ENCODE peak calls at places on chromosome 6, in four cellular contexts. One of them, this sample, is unnamed.

GRCh38 chr6:53906842-53907241 is 112.0 kb downstream of the LRRC1 start:
- DNase-seq in endothelial cell of umbilical vein: no peak
- DNase-seq in GM12865: no peak
- DNase-seq in right lobe of liver: no peak
- DNase-seq in this sample: no peak

GRCh38 chr6:7269816-7270215 is 43.2 kb downstream of the SSR1 start:
- DNase-seq in endothelial cell of umbilical vein: no peak
- DNase-seq in GM12865: no peak
- DNase-seq in right lobe of liver: peak; percentile 21
- DNase-seq in this sample: no peak

GRCh38 chr6:20334334-20334733 is 67.3 kb upstream of the E2F3 start:
- DNase-seq in endothelial cell of umbilical vein: no peak
- DNase-seq in GM12865: no peak
- DNase-seq in right lobe of liver: no peak
- DNase-seq in this sample: no peak

GRCh38 chr6:46719099-46719498 is 16.1 kb downstream of the PLA2G7 start:
- DNase-seq in endothelial cell of umbilical vein: no peak
- DNase-seq in GM12865: no peak
- DNase-seq in right lobe of liver: no peak
- DNase-seq in this sample: no peak

GRCh38 chr6:7196019-7196402 is 88.2 kb downstream of the RREB1 start:
- DNase-seq in endothelial cell of umbilical vein: no peak
- DNase-seq in GM12865: no peak
- DNase-seq in right lobe of liver: no peak
- DNase-seq in this sample: no peak

GRCh38 chr6:43355862-43356590 is 13.4 kb downstream of the ZNF318 start:
- DNase-seq in endothelial cell of umbilical vein: peak; percentile 24
- DNase-seq in GM12865: no peak
- DNase-seq in right lobe of liver: no peak
- DNase-seq in this sample: no peak

GRCh38 chr6:27145731-27146455 is 101.6 kb upstream of the PRSS16 start:
- DNase-seq in endothelial cell of umbilical vein: peak; percentile 79
- DNase-seq in GM12865: peak; percentile 95
- DNase-seq in right lobe of liver: peak; percentile 74
- DNase-seq in this sample: peak; percentile 79

GRCh38 chr6:141874930-141875602 is 257.7 kb upstream of the GJE1 start:
- DNase-seq in endothelial cell of umbilical vein: no peak
- DNase-seq in GM12865: no peak
- DNase-seq in right lobe of liver: peak; percentile 49
- DNase-seq in this sample: no peak

DNA sequence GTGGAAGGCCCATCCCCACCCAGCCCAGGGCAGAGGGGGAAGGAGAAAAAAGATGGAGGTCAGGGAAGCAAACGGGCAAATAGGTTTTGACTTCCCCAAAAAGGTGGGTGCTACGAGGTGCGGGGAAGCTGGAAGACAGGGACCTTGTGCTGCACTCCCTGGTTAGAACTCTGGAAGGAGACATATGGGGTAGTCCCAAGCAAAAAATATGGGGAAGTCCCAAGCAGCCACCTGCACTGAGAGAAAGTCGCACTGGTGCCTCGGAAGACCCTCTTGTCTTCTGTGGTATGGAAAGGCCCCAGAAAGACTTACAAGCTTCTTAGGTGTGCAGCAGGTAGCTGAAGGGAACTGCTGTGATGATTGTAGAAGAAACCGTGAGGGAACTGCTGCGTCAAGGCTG is 93.8 kb upstream of the CEP85L start:
- DNase-seq in endothelial cell of umbilical vein: no peak
- DNase-seq in GM12865: no peak
- DNase-seq in right lobe of liver: no peak
- DNase-seq in this sample: no peak
- TF ChIP-seq CTCF in endothelial cell of umbilical vein: no peak
- TF ChIP-seq CTCF in GM12865: no peak
- TF ChIP-seq CTCF in right lobe of liver: no peak
- TF ChIP-seq CTCF in this sample: no peak

GRCh38 chr6:114354482-114354881 is 11.7 kb upstream of the HS3ST5 start:
- DNase-seq in endothelial cell of umbilical vein: no peak
- DNase-seq in GM12865: no peak
- DNase-seq in right lobe of liver: no peak
- DNase-seq in this sample: no peak
- TF ChIP-seq CTCF in endothelial cell of umbilical vein: no peak
- TF ChIP-seq CTCF in GM12865: no peak
- TF ChIP-seq CTCF in right lobe of liver: no peak
- TF ChIP-seq CTCF in this sample: no peak

DNA sequence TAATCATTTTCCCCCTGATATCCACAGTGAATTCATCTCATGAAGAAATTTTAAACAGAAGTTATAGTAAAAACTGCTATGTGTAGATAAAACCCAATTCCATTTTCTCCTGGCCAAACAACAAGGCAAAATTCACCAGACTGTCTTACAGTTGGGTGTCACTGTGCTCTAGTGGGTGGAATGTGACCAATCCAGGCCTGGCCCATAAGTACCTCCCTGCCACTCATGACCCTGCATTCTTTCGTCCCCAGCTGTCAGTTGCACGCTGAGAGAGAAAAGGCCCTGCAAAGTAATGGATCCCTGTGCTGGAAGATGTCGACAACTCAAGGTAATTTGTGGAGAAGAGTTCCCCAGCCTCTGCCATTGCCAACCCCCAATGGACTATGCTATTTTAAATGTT is 92.7 kb upstream of the NRSN1 start:
- DNase-seq in endothelial cell of umbilical vein: no peak
- DNase-seq in GM12865: no peak
- DNase-seq in right lobe of liver: no peak
- DNase-seq in this sample: no peak
- TF ChIP-seq CTCF in endothelial cell of umbilical vein: no peak
- TF ChIP-seq CTCF in GM12865: no peak
- TF ChIP-seq CTCF in right lobe of liver: no peak
- TF ChIP-seq CTCF in this sample: no peak

DNA sequence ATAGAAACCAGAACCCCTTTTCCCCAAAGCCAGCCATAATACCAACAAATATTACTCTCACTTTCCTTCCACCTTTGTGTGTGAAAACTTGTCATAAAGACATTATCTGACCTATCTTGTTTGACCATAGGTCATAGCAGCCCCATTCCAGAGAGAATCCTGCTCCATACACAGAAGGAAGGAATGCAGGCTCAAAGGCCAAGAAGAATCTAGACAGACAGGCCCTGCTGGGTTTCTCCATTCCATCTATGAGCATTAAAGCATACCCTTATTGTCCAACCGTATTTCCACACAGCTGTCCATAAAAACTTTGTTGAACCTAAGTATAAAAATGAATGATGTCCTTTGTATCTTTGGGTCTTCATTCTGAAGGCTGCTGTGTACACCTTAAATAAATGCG is 40.7 kb upstream of the KCNK5 start:
- DNase-seq in endothelial cell of umbilical vein: no peak
- DNase-seq in GM12865: no peak
- DNase-seq in right lobe of liver: no peak
- DNase-seq in this sample: no peak
- TF ChIP-seq CTCF in endothelial cell of umbilical vein: no peak
- TF ChIP-seq CTCF in GM12865: no peak
- TF ChIP-seq CTCF in right lobe of liver: no peak
- TF ChIP-seq CTCF in this sample: no peak

DNA sequence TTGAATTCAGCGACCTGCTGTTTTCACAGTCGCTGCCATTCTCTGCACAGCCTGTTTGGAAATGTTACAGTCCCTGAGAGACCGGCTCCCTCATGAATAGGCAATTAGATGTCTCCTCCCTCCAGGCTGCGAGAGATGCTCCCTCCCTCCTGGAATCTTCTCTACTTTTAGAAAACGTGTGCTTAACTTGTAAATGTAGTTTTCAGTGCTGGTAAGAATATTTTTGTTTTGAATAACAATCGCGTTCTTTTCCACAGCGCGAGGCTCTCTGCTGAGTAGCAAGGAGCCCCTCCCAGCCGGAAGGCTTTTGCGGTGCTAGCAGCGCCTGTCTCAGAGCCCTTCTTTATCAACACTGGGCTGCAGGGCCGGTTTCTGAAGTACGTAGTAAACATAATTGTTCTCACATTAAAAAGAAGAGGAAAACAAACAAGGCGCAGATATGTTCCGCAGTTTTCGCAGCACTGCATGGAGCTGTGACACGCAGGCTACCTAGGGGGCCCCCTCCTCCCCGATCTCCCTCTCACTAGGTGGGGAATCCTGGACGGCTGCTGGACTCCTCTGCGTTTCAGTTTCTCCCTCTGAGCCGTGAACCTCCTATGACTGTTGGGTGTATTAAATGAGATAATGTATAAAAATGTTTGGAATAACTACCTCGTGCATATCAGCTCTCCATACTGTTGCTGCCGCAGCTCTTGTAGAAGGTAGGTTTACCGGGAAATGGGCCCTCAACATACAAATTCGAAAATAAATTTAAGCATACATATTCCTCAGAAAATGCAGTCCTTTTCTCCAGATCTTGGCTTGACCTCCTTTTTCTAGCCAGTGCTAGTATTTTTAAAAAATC is 79.0 kb upstream of the SPACA1 start:
- DNase-seq in endothelial cell of umbilical vein: peak; percentile 3
- DNase-seq in GM12865: peak; percentile 45
- DNase-seq in right lobe of liver: no peak
- DNase-seq in this sample: no peak
- TF ChIP-seq CTCF in endothelial cell of umbilical vein: no peak
- TF ChIP-seq CTCF in GM12865: no peak
- TF ChIP-seq CTCF in right lobe of liver: no peak
- TF ChIP-seq CTCF in this sample: no peak

DNA sequence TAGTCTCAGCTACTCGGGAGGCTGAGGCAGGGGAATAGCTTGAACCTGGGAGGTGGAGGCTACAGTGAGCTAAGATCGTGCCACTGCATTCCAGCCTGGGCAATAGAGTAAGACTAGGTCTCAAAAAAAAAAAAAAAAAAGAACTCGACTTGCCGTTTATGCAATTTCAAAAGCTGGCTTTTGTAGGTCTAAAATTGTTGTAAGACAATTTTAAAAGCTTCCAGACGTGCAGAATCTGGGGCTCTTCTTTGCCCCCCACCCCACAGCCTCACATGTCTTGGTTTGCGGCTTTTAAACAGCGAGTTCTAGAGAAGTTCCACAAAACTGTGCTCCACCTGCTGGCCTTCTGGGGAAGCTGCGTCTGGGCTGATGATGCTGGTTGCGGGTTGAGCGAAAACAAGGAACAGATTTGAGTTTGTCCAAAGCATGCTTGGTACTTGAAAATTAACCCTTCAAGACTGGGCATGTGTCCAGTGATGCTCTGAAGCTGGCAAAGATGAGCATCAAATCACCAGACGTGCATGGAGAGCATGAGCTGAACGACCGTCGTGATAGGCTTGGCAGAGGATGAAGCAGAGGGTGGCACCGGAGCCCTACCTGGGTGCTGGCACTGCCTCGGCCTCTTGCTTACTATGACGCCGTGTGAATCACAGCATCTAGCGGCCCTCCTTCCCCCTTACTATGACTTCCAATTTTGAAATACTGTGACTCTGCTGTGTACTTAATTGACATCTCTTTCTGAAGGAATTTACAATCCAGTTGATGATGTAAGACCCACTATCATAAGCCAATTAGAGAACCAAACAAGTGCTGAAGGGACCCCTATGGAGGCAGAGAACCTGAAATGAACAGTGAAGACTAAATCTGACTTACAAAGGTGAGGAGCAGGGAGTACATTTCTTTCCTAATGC is 171.4 kb downstream of the GMPR start:
- DNase-seq in endothelial cell of umbilical vein: peak; percentile 67
- DNase-seq in GM12865: peak; percentile 82
- DNase-seq in right lobe of liver: no peak
- DNase-seq in this sample: peak; percentile 58
- TF ChIP-seq CTCF in endothelial cell of umbilical vein: peak; percentile 89
- TF ChIP-seq CTCF in GM12865: peak; percentile 83
- TF ChIP-seq CTCF in right lobe of liver: peak; percentile 59
- TF ChIP-seq CTCF in this sample: peak; percentile 80

GRCh38 chr6:150877928-150878327 is 12.4 kb downstream of the MTHFD1L start:
- DNase-seq in endothelial cell of umbilical vein: no peak
- DNase-seq in GM12865: no peak
- DNase-seq in right lobe of liver: peak; percentile 80
- DNase-seq in this sample: no peak

GRCh38 chr6:150878347-150879213 is 13.1 kb downstream of the MTHFD1L start:
- DNase-seq in endothelial cell of umbilical vein: no peak
- DNase-seq in GM12865: no peak
- DNase-seq in right lobe of liver: no peak
- DNase-seq in this sample: no peak

GRCh38 chr6:150880336-150880735 is 14.8 kb downstream of the MTHFD1L start:
- DNase-seq in endothelial cell of umbilical vein: no peak
- DNase-seq in GM12865: no peak
- DNase-seq in right lobe of liver: no peak
- DNase-seq in this sample: no peak

GRCh38 chr6:150874184-150874583 is 8.7 kb downstream of the MTHFD1L start:
- DNase-seq in endothelial cell of umbilical vein: no peak
- DNase-seq in GM12865: no peak
- DNase-seq in right lobe of liver: no peak
- DNase-seq in this sample: no peak

GRCh38 chr6:150876598-150876997 is 11.1 kb downstream of the MTHFD1L start:
- DNase-seq in endothelial cell of umbilical vein: no peak
- DNase-seq in GM12865: no peak
- DNase-seq in right lobe of liver: peak; percentile 77
- DNase-seq in this sample: no peak
- TF ChIP-seq CTCF in endothelial cell of umbilical vein: no peak
- TF ChIP-seq CTCF in GM12865: no peak
- TF ChIP-seq CTCF in right lobe of liver: peak; percentile 14
- TF ChIP-seq CTCF in this sample: no peak

DNA sequence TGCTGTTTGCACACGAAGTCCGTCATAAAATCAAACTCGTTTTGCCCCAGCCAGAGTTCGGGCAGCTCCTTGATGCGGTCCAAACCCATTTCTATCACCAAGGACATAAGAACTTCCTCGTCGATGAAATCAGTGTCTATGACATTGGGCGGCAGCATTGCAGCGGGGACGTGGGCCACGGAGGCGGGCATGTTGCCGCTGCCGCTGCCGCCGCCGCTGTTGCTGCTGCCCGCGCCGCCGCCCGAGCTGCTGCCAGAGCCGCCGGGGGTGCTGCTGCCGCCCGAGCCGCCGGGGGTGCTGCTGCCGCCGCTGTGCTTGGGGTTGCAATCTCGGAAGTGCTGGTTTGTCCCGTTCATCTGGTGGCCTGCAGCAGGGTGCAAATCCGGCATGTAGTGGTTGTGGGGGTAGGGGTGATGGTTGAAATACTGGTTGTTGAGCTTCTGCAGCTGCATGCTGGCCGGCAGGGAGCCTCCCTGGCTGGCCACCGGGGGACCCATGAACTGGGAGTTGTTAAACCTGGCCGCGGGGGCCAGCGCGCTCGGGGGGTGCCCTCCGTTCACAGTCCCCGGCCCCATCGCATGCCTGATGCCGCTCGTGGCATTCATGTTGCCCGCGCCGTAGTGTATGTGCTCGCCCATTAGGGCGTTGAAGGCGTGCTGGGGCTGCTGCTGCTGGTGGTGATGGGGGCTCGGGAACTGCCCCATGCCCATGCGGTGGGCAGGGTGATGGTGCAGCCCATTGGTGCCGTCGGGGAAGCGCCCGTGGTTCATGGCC is 1.1 kb downstream of the CITED2 start:
- DNase-seq in endothelial cell of umbilical vein: peak; percentile 61
- DNase-seq in GM12865: peak; percentile 89
- DNase-seq in right lobe of liver: peak; percentile 64
- DNase-seq in this sample: peak; percentile 32
- TF ChIP-seq CTCF in endothelial cell of umbilical vein: peak; percentile 22
- TF ChIP-seq CTCF in GM12865: peak; percentile 45
- TF ChIP-seq CTCF in right lobe of liver: peak; percentile 8
- TF ChIP-seq CTCF in this sample: peak; percentile 24

DNA sequence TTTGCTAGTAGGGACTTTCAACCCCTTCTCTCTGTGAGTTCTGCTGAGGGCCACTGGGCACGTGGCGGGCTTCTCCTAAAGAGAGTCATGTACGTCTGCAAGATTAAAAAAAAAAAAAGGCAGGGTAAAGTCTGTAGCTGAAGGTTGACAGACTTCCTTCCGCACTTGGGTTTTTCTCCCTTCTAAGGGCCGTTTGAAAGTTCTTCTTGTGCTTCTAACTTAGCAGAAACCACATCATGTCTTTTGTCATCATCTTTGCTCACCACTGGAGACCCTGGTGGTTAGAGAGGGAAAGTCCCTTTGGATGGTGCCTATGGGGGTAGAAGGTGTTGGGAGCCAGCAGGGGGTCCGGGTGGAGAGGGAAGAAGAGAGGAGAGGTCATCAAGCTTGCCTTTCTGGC is 31.4 kb downstream of the PRDM1 start:
- DNase-seq in endothelial cell of umbilical vein: no peak
- DNase-seq in GM12865: peak; percentile 56
- DNase-seq in right lobe of liver: no peak
- DNase-seq in this sample: no peak
- TF ChIP-seq CTCF in endothelial cell of umbilical vein: no peak
- TF ChIP-seq CTCF in GM12865: no peak
- TF ChIP-seq CTCF in right lobe of liver: no peak
- TF ChIP-seq CTCF in this sample: no peak

This sample was measured in tibial nerve.